ENCODE peak calls at places on chromosomes 12 and 14, in four cellular contexts. W is NT2/D1, O is H9, D is adipocyte. G is an unnamed sample.

GRCh38 chr12:93402333-93403311 is 24.9 kb downstream of the NUDT4 start:
- DNase-seq in D (no peak), O (no peak), W (no peak), G (no peak)

GRCh38 chr14:63224196-63224595 is 20.0 kb downstream of the RHOJ start:
- DNase-seq in D (no peak), O (no peak), W (no peak), G (peak; percentile 80)

GRCh38 chr14:68363841-68364711 is 428.8 kb downstream of the ZFP36L1 start:
- DNase-seq in D (no peak), W (peak; percentile 76), O (peak; percentile 74), G (peak; percentile 81)

GRCh38 chr12:32583535-32583934 is 95.6 kb upstream of the DNM1L start:
- DNase-seq in D (peak; percentile 76), O (no peak), W (no peak), G (peak; percentile 57)

GRCh38 chr14:97900187-97900586 is 1103.0 kb downstream of the VRK1 start:
- DNase-seq in W (no peak), O (no peak), D (no peak), G (no peak)

GRCh38 chr14:57259672-57260071 is 9.0 kb downstream of the EXOC5 start:
- DNase-seq in O (no peak), W (no peak), D (no peak), G (no peak)

GRCh38 chr12:67431436-67432049 is 162.4 kb downstream of the CAND1 start:
- DNase-seq in W (no peak), D (no peak), O (no peak), G (no peak)

GRCh38 chr12:94982456-94982855 is 21.0 kb downstream of the NDUFA12 start:
- DNase-seq in D (no peak), O (no peak), W (no peak), G (peak; percentile 36)

GRCh38 chr12:2877047-2877958 is at the start of the genes FOXM1 and RHNO1:
- DNase-seq in O (peak; percentile 95), D (peak; percentile 97), W (peak; percentile 99), G (peak; percentile 60)

GRCh38 chr12:45260854-45261253 is 45.0 kb downstream of the ANO6 start:
- DNase-seq in W (no peak), O (no peak), D (no peak), G (no peak)

GRCh38 chr14:63203618-63204406 is 431 bp upstream of the RHOJ start:
- DNase-seq in D (peak; percentile 92), O (peak; percentile 74), W (peak; percentile 9), G (peak; percentile 99)

GRCh38 chr14:70536830-70537229 is 2.0 kb upstream of the ADAM20 start:
- DNase-seq in D (no peak), W (no peak), O (no peak), G (no peak)

GRCh38 chr14:76929927-76930326 is 98.6 kb downstream of the IRF2BPL start:
- DNase-seq in D (no peak), O (no peak), W (no peak), G (no peak)

GRCh38 chr14:92692822-92693226 is 55.6 kb downstream of the LGMN start:
- DNase-seq in D (no peak), O (no peak), W (no peak), G (peak; percentile 25)

GRCh38 chr12:48486679-48487078 is 4.4 kb downstream of the C12orf54 start:
- DNase-seq in W (no peak), O (no peak), D (no peak), G (no peak)

GRCh38 chr14:24098927-24099813 is 5.1 kb downstream of the PCK2 start:
- DNase-seq in O (no peak), D (no peak), W (no peak), G (no peak)

GRCh38 chr14:100765991-100766390 is 39.3 kb downstream of the DLK1 start:
- DNase-seq in W (no peak), O (no peak), D (no peak), G (no peak)

GRCh38 chr14:77889971-77890442 is 90.1 kb downstream of the ADCK1 start:
- DNase-seq in W (no peak), O (no peak), D (peak; percentile 24), G (peak; percentile 92)

GRCh38 chr14:70842851-70843462 is 33.6 kb upstream of the MAP3K9 start:
- DNase-seq in O (no peak), D (no peak), W (no peak), G (no peak)

GRCh38 chr12:110183386-110183785 is 59.2 kb downstream of the IFT81 start:
- DNase-seq in W (no peak), O (no peak), D (no peak), G (no peak)

GRCh38 chr12:83945871-83946270 is 966.7 kb downstream of the SLC6A15 start:
- DNase-seq in D (peak; percentile 39), O (no peak), W (no peak), G (peak; percentile 26)

GRCh38 chr14:73227812-73228781 is 9.2 kb upstream of the PAPLN start:
- DNase-seq in O (peak; percentile 60), D (peak; percentile 89), W (no peak), G (peak; percentile 87)

GRCh38 chr12:120314220-120314619 is 12.1 kb downstream of the SIRT4 start:
- DNase-seq in W (no peak), O (peak; percentile 80), D (no peak), G (no peak)

GRCh38 chr14:76887196-76887595 is 61.0 kb downstream of the LRRC74A start:
- DNase-seq in O (no peak), D (peak; percentile 46), W (no peak), G (no peak)

GRCh38 chr12:57238854-57239554 is 9.5 kb downstream of the SHMT2 start:
- DNase-seq in D (peak; percentile 95), W (peak; percentile 85), O (peak; percentile 93), G (peak; percentile 38)

GRCh38 chr14:54730156-54730961 is 163.4 kb downstream of the SAMD4A start:
- DNase-seq in O (no peak), W (no peak), D (peak; percentile 72), G (peak; percentile 74)

GRCh38 chr14:31307198-31307597 is 99.6 kb upstream of the HECTD1 start:
- DNase-seq in W (no peak), O (no peak), D (no peak), G (no peak)

GRCh38 chr14:28875937-28876910 is 109.6 kb downstream of the FOXG1 start:
- DNase-seq in W (no peak), D (no peak), O (no peak), G (no peak)

GRCh38 chr14:50967104-50967503 is 22.8 kb upstream of the PYGL start:
- DNase-seq in W (no peak), O (no peak), D (peak; percentile 88), G (no peak)

GRCh38 chr12:52120951-52121847 is 41.7 kb downstream of the SMIM41 start:
- DNase-seq in W (no peak), D (no peak), O (no peak), G (peak; percentile 32)

GRCh38 chr14:59189281-59189821 is 884 bp downstream of the DAAM1 start:
- DNase-seq in W (no peak), D (peak; percentile 72), O (peak; percentile 28), G (peak; percentile 14)

GRCh38 chr12:103833095-103833777 is 7.8 kb downstream of the NT5DC3 start:
- DNase-seq in D (peak; percentile 44), O (no peak), W (no peak), G (no peak)

GRCh38 chr14:89013698-89014569 is 189.5 kb downstream of the TTC8 start:
- DNase-seq in W (no peak), D (no peak), O (no peak), G (no peak)

GRCh38 chr12:105706321-105706972 is 376.0 kb downstream of the C12orf75 start:
- DNase-seq in O (peak; percentile 51), D (peak; percentile 63), W (peak; percentile 44), G (peak; percentile 83)

GRCh38 chr14:104557766-104558165 is 21.8 kb upstream of the C14orf180 start:
- DNase-seq in O (no peak), D (no peak), W (no peak), G (no peak)
- H3K9ac ChIP-seq in O (no peak overlapping the region), D (no peak overlapping the region), W (no peak overlapping the region), G (no peak overlapping the region)

DNA sequence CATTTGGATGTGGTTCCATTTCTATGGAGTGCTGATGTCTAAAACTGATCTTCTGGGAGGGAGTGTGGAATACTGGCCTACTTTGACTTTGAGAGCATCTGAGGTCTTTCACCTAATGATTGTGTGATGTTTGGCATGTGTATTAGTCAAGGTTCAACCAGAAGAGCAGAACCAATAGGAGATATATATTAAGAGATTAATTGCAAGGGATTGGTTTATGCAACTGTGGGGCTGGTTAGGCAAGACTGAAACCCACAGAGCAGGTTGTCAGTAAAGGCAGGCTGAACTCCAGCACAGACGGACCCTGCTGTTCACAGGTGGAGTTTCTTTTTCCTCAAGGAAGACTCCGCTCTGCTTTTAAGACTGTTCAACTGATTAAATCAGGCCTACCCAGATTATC is 11.6 kb downstream of the BMAL2 start:
- DNase-seq in O (no peak), D (no peak), W (no peak), G (no peak)
- H3K9ac ChIP-seq in O (no peak overlapping the region), D (no peak overlapping the region), W (no peak overlapping the region), G (peak overlapping the region; percentile 41)

GRCh38 chr12:54021432-54022013 is 6.7 kb upstream of the HOXC6 start:
- DNase-seq in O (peak; percentile 94), D (peak; percentile 20), W (no peak), G (no peak)
- H3K9ac ChIP-seq in O (no peak overlapping the region), D (peak overlapping the region; percentile 99), W (no peak overlapping the region), G (no peak overlapping the region)

DNA sequence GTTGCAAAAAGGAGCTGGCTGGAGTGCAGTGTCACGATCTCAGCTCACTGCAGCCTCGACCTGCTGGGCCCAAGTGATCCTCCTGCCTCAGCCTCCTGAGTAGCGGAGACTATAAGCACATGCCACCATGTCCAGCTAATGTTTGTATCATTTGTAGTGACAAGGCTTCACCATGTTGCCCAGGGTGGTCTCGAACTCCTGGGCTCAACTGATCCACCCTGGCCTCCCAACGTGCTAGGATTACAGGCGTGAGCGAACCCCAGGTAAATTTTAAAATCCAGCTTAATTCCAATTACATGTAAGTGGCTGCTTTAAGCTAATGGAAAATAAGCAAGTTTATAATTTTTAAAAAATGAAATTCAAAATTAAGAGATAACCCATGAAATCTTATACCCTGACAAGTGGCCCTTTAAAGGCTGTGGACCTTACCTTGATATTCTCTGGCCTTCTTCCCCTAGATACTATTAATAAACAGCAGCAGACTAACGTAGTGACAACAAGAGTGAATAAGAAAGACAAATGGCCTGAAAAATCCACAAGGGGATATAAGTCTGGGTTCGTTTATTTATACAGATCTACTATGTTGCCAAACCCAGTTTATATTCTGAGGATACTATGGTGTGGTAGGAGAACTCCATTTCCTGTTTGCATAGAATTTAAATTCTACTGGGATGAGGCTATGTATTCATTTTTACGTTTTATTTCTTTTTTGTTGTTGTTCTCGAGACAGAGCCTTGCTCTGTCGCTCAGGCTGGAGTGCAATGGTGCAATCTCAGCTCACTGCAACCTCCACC is 25.6 kb upstream of the SLC2A3 start:
- DNase-seq in W (no peak), O (no peak), D (no peak), G (peak; percentile 60)
- H3K9ac ChIP-seq in W (no peak overlapping the region), O (no peak overlapping the region), D (no peak overlapping the region), G (no peak overlapping the region)

DNA sequence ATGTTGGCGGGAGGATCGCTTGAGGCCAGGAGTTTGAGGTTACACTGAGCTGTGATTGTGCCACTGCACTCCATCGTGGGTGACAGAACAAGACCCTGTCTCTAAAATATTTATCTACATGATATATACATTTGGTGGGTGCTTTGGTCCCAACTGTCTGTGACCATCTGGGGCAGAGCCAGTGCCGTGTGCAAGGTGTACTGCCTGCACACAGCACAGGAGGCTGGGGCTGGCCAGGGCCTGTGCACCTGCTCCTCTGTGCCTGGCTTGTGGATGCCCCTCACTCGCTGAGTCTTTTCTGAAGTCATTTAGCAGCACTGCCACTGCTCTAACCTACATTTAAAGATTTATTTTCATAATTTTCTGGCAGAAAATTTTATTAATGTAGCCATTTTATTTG is 58.7 kb downstream of the TRAF3 start:
- DNase-seq in D (no peak), W (no peak), O (no peak), G (no peak)
- H3K9ac ChIP-seq in D (no peak overlapping the region), W (no peak overlapping the region), O (no peak overlapping the region), G (no peak overlapping the region)